ENCODE peak calls at places on chromosomes 3 and 15, in four cellular contexts. One of them, this sample, is unnamed.

GRCh38 chr3:150300376-150300775 is 107.7 kb upstream of the TSC22D2 start:
- DNase-seq in cardiac muscle cell: no peak
- DNase-seq in ovary: no peak
- DNase-seq in K562: no peak
- DNase-seq in this sample: no peak

GRCh38 chr3:81923038-81923437 is 161.6 kb upstream of the GBE1 start:
- DNase-seq in ovary: no peak
- DNase-seq in cardiac muscle cell: no peak
- DNase-seq in K562: no peak
- DNase-seq in this sample: no peak

GRCh38 chr3:79517766-79518413 is 249.9 kb downstream of the ROBO1 start:
- DNase-seq in K562: no peak
- DNase-seq in cardiac muscle cell: peak; percentile 50
- DNase-seq in ovary: no peak
- DNase-seq in this sample: peak; percentile 42

GRCh38 chr3:45551214-45552010 is 43.1 kb upstream of the LIMD1 start:
- DNase-seq in cardiac muscle cell: no peak
- DNase-seq in K562: peak; percentile 96
- DNase-seq in ovary: peak; percentile 75
- DNase-seq in this sample: no peak

GRCh38 chr15:57953874-57954273 is 111.6 kb downstream of the ALDH1A2 start:
- DNase-seq in K562: no peak
- DNase-seq in cardiac muscle cell: no peak
- DNase-seq in ovary: no peak
- DNase-seq in this sample: no peak

GRCh38 chr3:194727435-194728128 is 41.9 kb downstream of the FAM43A start:
- DNase-seq in ovary: no peak
- DNase-seq in cardiac muscle cell: no peak
- DNase-seq in K562: no peak
- DNase-seq in this sample: no peak

GRCh38 chr3:184543256-184543655 is 18.3 kb upstream of the EPHB3 start:
- DNase-seq in ovary: no peak
- DNase-seq in K562: no peak
- DNase-seq in cardiac muscle cell: no peak
- DNase-seq in this sample: no peak

GRCh38 chr3:134641671-134642300 is 9.0 kb downstream of the KY start:
- DNase-seq in cardiac muscle cell: no peak
- DNase-seq in K562: no peak
- DNase-seq in ovary: no peak
- DNase-seq in this sample: no peak

GRCh38 chr3:107065094-107065861 is 312.0 kb upstream of the CCDC54 start:
- DNase-seq in K562: no peak
- DNase-seq in ovary: no peak
- DNase-seq in cardiac muscle cell: no peak
- DNase-seq in this sample: no peak

GRCh38 chr3:69803871-69804270 is 64.6 kb downstream of the MITF start:
- DNase-seq in K562: no peak
- DNase-seq in cardiac muscle cell: no peak
- DNase-seq in ovary: no peak
- DNase-seq in this sample: no peak

GRCh38 chr15:40062816-40063562 is 24.0 kb upstream of the SRP14 start:
- DNase-seq in ovary: no peak
- DNase-seq in cardiac muscle cell: no peak
- DNase-seq in K562: no peak
- DNase-seq in this sample: no peak

GRCh38 chr3:32901005-32901932 is 50.2 kb upstream of the CCR4 start:
- DNase-seq in K562: no peak
- DNase-seq in cardiac muscle cell: no peak
- DNase-seq in ovary: no peak
- DNase-seq in this sample: no peak

GRCh38 chr15:64911317-64912186 is at the start of gene ANKDD1A:
- DNase-seq in ovary: peak; percentile 81
- DNase-seq in K562: no peak
- DNase-seq in cardiac muscle cell: peak; percentile 86
- DNase-seq in this sample: peak; percentile 81

GRCh38 chr15:58504674-58505234 is 73.0 kb downstream of the LIPC start:
- DNase-seq in ovary: no peak
- DNase-seq in K562: no peak
- DNase-seq in cardiac muscle cell: no peak
- DNase-seq in this sample: no peak

GRCh38 chr3:190605385-190605784 is 91.5 kb downstream of the IL1RAP start:
- DNase-seq in K562: no peak
- DNase-seq in ovary: no peak
- DNase-seq in cardiac muscle cell: no peak
- DNase-seq in this sample: no peak

GRCh38 chr15:40161693-40162401 is 978 bp downstream of the BUB1B start:
- DNase-seq in ovary: no peak
- DNase-seq in cardiac muscle cell: no peak
- DNase-seq in K562: peak; percentile 34
- DNase-seq in this sample: no peak

GRCh38 chr3:127288921-127289645 is 1.2 kb upstream of the PRR20G start:
- DNase-seq in ovary: no peak
- DNase-seq in cardiac muscle cell: no peak
- DNase-seq in K562: no peak
- DNase-seq in this sample: no peak

GRCh38 chr3:38210141-38210757 is 44.9 kb downstream of the OXSR1 start:
- DNase-seq in K562: no peak
- DNase-seq in cardiac muscle cell: no peak
- DNase-seq in ovary: no peak
- DNase-seq in this sample: no peak

DNA sequence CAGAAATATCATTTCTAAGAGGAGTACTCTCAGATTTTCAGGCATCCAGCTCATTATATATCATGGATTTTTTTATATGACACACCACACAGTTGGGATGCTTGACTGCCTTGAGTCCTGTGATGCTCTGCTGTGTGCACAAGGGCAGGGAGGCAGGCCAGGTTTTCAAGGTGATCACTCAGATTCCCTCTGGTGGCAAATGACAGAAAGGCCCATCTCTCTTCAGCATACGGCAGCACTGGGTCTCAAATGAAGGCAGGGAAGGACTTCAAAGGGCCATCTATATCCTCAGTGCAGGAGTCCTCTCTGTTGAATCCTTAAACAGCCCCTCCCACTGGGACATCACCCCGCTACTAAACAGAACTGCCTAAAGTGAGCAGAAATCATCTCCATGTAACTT is 54.8 kb upstream of the MYO5C start:
- DNase-seq in ovary: no peak
- DNase-seq in K562: no peak
- DNase-seq in cardiac muscle cell: no peak
- DNase-seq in this sample: no peak
- H3K27ac ChIP-seq in ovary: no peak overlapping the region
- H3K27ac ChIP-seq in K562: no peak overlapping the region
- H3K27ac ChIP-seq in cardiac muscle cell: no peak overlapping the region
- H3K27ac ChIP-seq in this sample: no peak overlapping the region

DNA sequence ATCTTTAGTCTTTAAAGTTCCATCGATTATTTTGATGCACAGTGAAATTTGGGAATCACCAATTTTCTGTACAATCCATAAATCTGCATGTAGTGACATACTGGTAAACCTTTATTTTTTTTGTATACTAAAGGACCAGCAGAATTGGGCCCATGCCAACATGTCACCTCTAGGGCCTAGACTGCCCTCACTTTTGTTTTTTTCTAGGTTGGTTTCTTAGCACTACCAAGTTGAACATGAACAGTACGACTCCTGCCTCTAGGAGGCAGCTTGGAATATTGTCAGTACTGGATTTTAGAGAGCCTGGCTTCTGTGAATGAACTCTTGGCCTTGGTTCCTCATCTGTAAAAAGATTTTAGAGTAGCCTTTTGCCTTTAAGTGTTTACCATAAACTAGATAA is 32.3 kb downstream of the NKIRAS1 start:
- DNase-seq in cardiac muscle cell: no peak
- DNase-seq in K562: no peak
- DNase-seq in ovary: no peak
- DNase-seq in this sample: no peak
- TF ChIP-seq CTCF in cardiac muscle cell: peak; percentile 18
- TF ChIP-seq CTCF in K562: peak; percentile 47
- TF ChIP-seq CTCF in ovary: no peak
- TF ChIP-seq CTCF in this sample: peak; percentile 10

GRCh38 chr15:100005715-100006114 is 272.5 kb upstream of the LYSMD4 start:
- DNase-seq in ovary: no peak
- DNase-seq in K562: no peak
- DNase-seq in cardiac muscle cell: no peak
- DNase-seq in this sample: no peak
- H3K9me3 ChIP-seq in ovary: no peaks in the 10 kb centered on the region
- H3K9me3 ChIP-seq in K562: no peaks in the 10 kb centered on the region
- H3K9me3 ChIP-seq in cardiac muscle cell: no peaks in the 10 kb centered on the region
- H3K9me3 ChIP-seq in this sample: no peaks in the 10 kb centered on the region

DNA sequence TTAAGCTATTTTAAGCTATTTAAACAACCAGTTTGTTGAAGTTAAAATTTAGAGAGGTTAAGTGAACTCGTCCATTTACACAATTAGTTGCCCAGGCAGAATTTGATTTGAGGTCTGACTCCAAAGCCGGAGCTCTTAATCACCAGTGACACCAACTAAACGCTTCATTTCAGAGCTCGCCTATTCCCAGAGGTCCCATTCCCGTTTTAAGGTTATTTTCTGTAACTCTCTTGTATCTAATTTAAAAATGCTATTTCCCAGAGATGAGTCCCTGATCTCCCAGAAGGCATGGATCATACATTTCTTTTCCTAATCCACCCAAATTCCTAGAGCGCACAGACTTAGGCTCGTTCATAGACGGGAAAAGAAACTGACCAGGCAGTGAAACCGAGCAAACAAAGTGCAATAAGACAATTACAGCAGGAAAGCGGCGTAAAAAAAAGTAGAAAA is 900 bp upstream of the MCTP2 start:
- DNase-seq in ovary: no peak
- DNase-seq in K562: no peak
- DNase-seq in cardiac muscle cell: no peak
- DNase-seq in this sample: no peak
- H3K27ac ChIP-seq in ovary: no peak overlapping the region
- H3K27ac ChIP-seq in K562: no peak overlapping the region
- H3K27ac ChIP-seq in cardiac muscle cell: no peak overlapping the region
- H3K27ac ChIP-seq in this sample: no peak overlapping the region

This sample was measured in WERI-Rb-1.